ENCODE peak calls at places on chromosomes 13 and 19, in six cellular contexts. One of them, this sample, is unnamed.

GRCh38 chr13:35617420-35617819 is 140.9 kb upstream of the MAB21L1 start:
- DNase-seq in keratinocyte: no peak
- DNase-seq in pons: no peak
- DNase-seq in HuH-7: no peak
- DNase-seq in GM18507: no peak
- DNase-seq in bronchial epithelial cell: no peak
- DNase-seq in this sample: no peak

GRCh38 chr13:59915252-59915651 is 248.5 kb downstream of the DIAPH3 start:
- DNase-seq in GM18507: no peak
- DNase-seq in HuH-7: no peak
- DNase-seq in bronchial epithelial cell: no peak
- DNase-seq in keratinocyte: no peak
- DNase-seq in pons: no peak
- DNase-seq in this sample: no peak

GRCh38 chr19:1389033-1389940 is 5.6 kb downstream of the NDUFS7 start:
- DNase-seq in HuH-7: no peak
- DNase-seq in bronchial epithelial cell: no peak
- DNase-seq in pons: peak; percentile 89
- DNase-seq in GM18507: no peak
- DNase-seq in keratinocyte: no peak
- DNase-seq in this sample: no peak

GRCh38 chr13:75021151-75021550 is 460.8 kb downstream of the TBC1D4 start:
- DNase-seq in pons: no peak
- DNase-seq in bronchial epithelial cell: no peak
- DNase-seq in GM18507: no peak
- DNase-seq in HuH-7: no peak
- DNase-seq in keratinocyte: no peak
- DNase-seq in this sample: no peak

GRCh38 chr19:52742516-52742915 is 7.7 kb upstream of the ZNF611 start:
- DNase-seq in keratinocyte: no peak
- DNase-seq in HuH-7: no peak
- DNase-seq in bronchial epithelial cell: no peak
- DNase-seq in pons: no peak
- DNase-seq in GM18507: no peak
- DNase-seq in this sample: no peak

GRCh38 chr13:40787062-40787461 is 2.3 kb upstream of the SLC25A15 start:
- DNase-seq in bronchial epithelial cell: no peak
- DNase-seq in pons: no peak
- DNase-seq in HuH-7: no peak
- DNase-seq in GM18507: no peak
- DNase-seq in keratinocyte: no peak
- DNase-seq in this sample: no peak

GRCh38 chr13:49954674-49955455 is 18.7 kb upstream of the SPRYD7 start:
- DNase-seq in GM18507: no peak
- DNase-seq in pons: no peak
- DNase-seq in keratinocyte: no peak
- DNase-seq in bronchial epithelial cell: no peak
- DNase-seq in HuH-7: no peak
- DNase-seq in this sample: no peak

GRCh38 chr13:111519490-111520170 is 199.2 kb downstream of the TEX29 start:
- DNase-seq in keratinocyte: no peak
- DNase-seq in pons: no peak
- DNase-seq in GM18507: no peak
- DNase-seq in bronchial epithelial cell: no peak
- DNase-seq in HuH-7: no peak
- DNase-seq in this sample: no peak

GRCh38 chr19:13978306-13978705 is 26.0 kb downstream of the DCAF15 start:
- DNase-seq in pons: peak; percentile 53
- DNase-seq in GM18507: no peak
- DNase-seq in bronchial epithelial cell: peak; percentile 53
- DNase-seq in keratinocyte: no peak
- DNase-seq in HuH-7: no peak
- DNase-seq in this sample: no peak

GRCh38 chr13:57123660-57124059 is 17.1 kb upstream of the PRR20A start:
- DNase-seq in GM18507: no peak
- DNase-seq in pons: peak; percentile 15
- DNase-seq in bronchial epithelial cell: no peak
- DNase-seq in keratinocyte: no peak
- DNase-seq in HuH-7: no peak
- DNase-seq in this sample: no peak

GRCh38 chr13:93847162-93847561 is 620.6 kb downstream of the GPC6 start:
- DNase-seq in GM18507: no peak
- DNase-seq in bronchial epithelial cell: peak; percentile 72
- DNase-seq in keratinocyte: no peak
- DNase-seq in HuH-7: no peak
- DNase-seq in pons: no peak
- DNase-seq in this sample: no peak

GRCh38 chr19:19211499-19212432 is at the start of gene NCAN:
- DNase-seq in HuH-7: no peak
- DNase-seq in bronchial epithelial cell: no peak
- DNase-seq in GM18507: no peak
- DNase-seq in keratinocyte: no peak
- DNase-seq in pons: no peak
- DNase-seq in this sample: no peak

GRCh38 chr13:26487781-26488180 is 69.7 kb upstream of the WASF3 start:
- DNase-seq in pons: no peak
- DNase-seq in bronchial epithelial cell: no peak
- DNase-seq in HuH-7: no peak
- DNase-seq in GM18507: no peak
- DNase-seq in keratinocyte: no peak
- DNase-seq in this sample: no peak

GRCh38 chr13:106981050-106981449 is 413.1 kb upstream of the ARGLU1 start:
- DNase-seq in GM18507: no peak
- DNase-seq in pons: peak; percentile 22
- DNase-seq in HuH-7: no peak
- DNase-seq in keratinocyte: no peak
- DNase-seq in bronchial epithelial cell: no peak
- DNase-seq in this sample: no peak

GRCh38 chr19:32351807-32352630 is 6.6 kb downstream of the ZNF507 start:
- DNase-seq in keratinocyte: no peak
- DNase-seq in bronchial epithelial cell: peak; percentile 34
- DNase-seq in HuH-7: no peak
- DNase-seq in pons: no peak
- DNase-seq in GM18507: no peak
- DNase-seq in this sample: no peak

GRCh38 chr13:97583884-97584497 is 150.0 kb downstream of the RAP2A start:
- DNase-seq in keratinocyte: no peak
- DNase-seq in pons: no peak
- DNase-seq in HuH-7: no peak
- DNase-seq in GM18507: no peak
- DNase-seq in bronchial epithelial cell: no peak
- DNase-seq in this sample: no peak

GRCh38 chr13:25973576-25973975 is 78.2 kb downstream of the SHISA2 start:
- DNase-seq in keratinocyte: no peak
- DNase-seq in pons: no peak
- DNase-seq in GM18507: no peak
- DNase-seq in HuH-7: no peak
- DNase-seq in bronchial epithelial cell: no peak
- DNase-seq in this sample: no peak

GRCh38 chr19:4064551-4065260 is 2.0 kb downstream of the ZBTB7A start:
- DNase-seq in HuH-7: no peak
- DNase-seq in pons: peak; percentile 63
- DNase-seq in GM18507: no peak
- DNase-seq in bronchial epithelial cell: no peak
- DNase-seq in keratinocyte: no peak
- DNase-seq in this sample: no peak

GRCh38 chr19:54458648-54459281 is 4.8 kb downstream of the LENG9 start:
- DNase-seq in keratinocyte: no peak
- DNase-seq in pons: no peak
- DNase-seq in GM18507: no peak
- DNase-seq in bronchial epithelial cell: no peak
- DNase-seq in HuH-7: no peak
- DNase-seq in this sample: no peak

GRCh38 chr13:39419866-39420265 is 183.1 kb downstream of the LHFPL6 start:
- DNase-seq in pons: no peak
- DNase-seq in keratinocyte: no peak
- DNase-seq in bronchial epithelial cell: no peak
- DNase-seq in GM18507: no peak
- DNase-seq in HuH-7: no peak
- DNase-seq in this sample: no peak

GRCh38 chr13:35599385-35599784 is 122.9 kb upstream of the MAB21L1 start:
- DNase-seq in bronchial epithelial cell: peak; percentile 89
- DNase-seq in pons: no peak
- DNase-seq in GM18507: no peak
- DNase-seq in keratinocyte: no peak
- DNase-seq in HuH-7: no peak
- DNase-seq in this sample: no peak

GRCh38 chr19:49677232-49677881 is at the start of gene PRMT1:
- DNase-seq in HuH-7: no peak
- DNase-seq in bronchial epithelial cell: no peak
- DNase-seq in GM18507: no peak
- DNase-seq in pons: no peak
- DNase-seq in keratinocyte: no peak
- DNase-seq in this sample: no peak

GRCh38 chr19:45505151-45505995 is 1.9 kb upstream of the VASP start:
- DNase-seq in GM18507: no peak
- DNase-seq in bronchial epithelial cell: no peak
- DNase-seq in HuH-7: no peak
- DNase-seq in pons: no peak
- DNase-seq in keratinocyte: no peak
- DNase-seq in this sample: no peak

GRCh38 chr19:46678110-46678732 is 17.2 kb upstream of the DACT3 start:
- DNase-seq in HuH-7: no peak
- DNase-seq in GM18507: peak; percentile 48
- DNase-seq in bronchial epithelial cell: peak; percentile 14
- DNase-seq in keratinocyte: no peak
- DNase-seq in pons: no peak
- DNase-seq in this sample: no peak

GRCh38 chr13:40343550-40344269 is 322.7 kb downstream of the FOXO1 start:
- DNase-seq in GM18507: no peak
- DNase-seq in keratinocyte: no peak
- DNase-seq in pons: no peak
- DNase-seq in bronchial epithelial cell: no peak
- DNase-seq in HuH-7: no peak
- DNase-seq in this sample: no peak

GRCh38 chr13:38980628-38981078 is 10.0 kb downstream of the STOML3 start:
- DNase-seq in bronchial epithelial cell: no peak
- DNase-seq in pons: peak; percentile 4
- DNase-seq in HuH-7: no peak
- DNase-seq in keratinocyte: no peak
- DNase-seq in GM18507: no peak
- DNase-seq in this sample: no peak

GRCh38 chr19:18006895-18007604 is 920 bp upstream of the ARRDC2 start:
- DNase-seq in keratinocyte: no peak
- DNase-seq in bronchial epithelial cell: peak; percentile 62
- DNase-seq in HuH-7: peak; percentile 87
- DNase-seq in GM18507: peak; percentile 75
- DNase-seq in pons: peak; percentile 87
- DNase-seq in this sample: no peak

GRCh38 chr19:39677931-39678889 is 22.5 kb downstream of the LGALS16 start:
- DNase-seq in bronchial epithelial cell: peak; percentile 13
- DNase-seq in GM18507: no peak
- DNase-seq in HuH-7: peak; percentile 14
- DNase-seq in pons: no peak
- DNase-seq in keratinocyte: no peak
- DNase-seq in this sample: no peak

GRCh38 chr13:78326608-78327007 is 276.7 kb downstream of the POU4F1 start:
- DNase-seq in GM18507: no peak
- DNase-seq in bronchial epithelial cell: peak; percentile 54
- DNase-seq in keratinocyte: no peak
- DNase-seq in pons: peak; percentile 28
- DNase-seq in HuH-7: no peak
- DNase-seq in this sample: no peak

GRCh38 chr19:35031072-35031881 is 1.0 kb downstream of the SCN1B start:
- DNase-seq in bronchial epithelial cell: no peak
- DNase-seq in keratinocyte: no peak
- DNase-seq in HuH-7: peak; percentile 55
- DNase-seq in pons: no peak
- DNase-seq in GM18507: no peak
- DNase-seq in this sample: no peak

GRCh38 chr19:39846678-39847486 is 703 bp upstream of the FBL start:
- DNase-seq in keratinocyte: no peak
- DNase-seq in bronchial epithelial cell: no peak
- DNase-seq in GM18507: no peak
- DNase-seq in pons: no peak
- DNase-seq in HuH-7: no peak
- DNase-seq in this sample: no peak

GRCh38 chr19:5627395-5627904 is 4.6 kb downstream of the SAFB start:
- DNase-seq in pons: peak; percentile 74
- DNase-seq in HuH-7: no peak
- DNase-seq in GM18507: no peak
- DNase-seq in keratinocyte: no peak
- DNase-seq in bronchial epithelial cell: no peak
- DNase-seq in this sample: peak; percentile 48

GRCh38 chr19:3121396-3121795 is 14.4 kb upstream of the GNA15 start:
- DNase-seq in pons: no peak
- DNase-seq in keratinocyte: no peak
- DNase-seq in GM18507: no peak
- DNase-seq in bronchial epithelial cell: no peak
- DNase-seq in HuH-7: no peak
- DNase-seq in this sample: no peak

GRCh38 chr19:10468133-10468532 is 35.0 kb downstream of the KEAP1 start:
- DNase-seq in pons: no peak
- DNase-seq in HuH-7: no peak
- DNase-seq in GM18507: no peak
- DNase-seq in bronchial epithelial cell: no peak
- DNase-seq in keratinocyte: no peak
- DNase-seq in this sample: no peak

GRCh38 chr19:11530432-11530831 is 1.5 kb upstream of the ECSIT start:
- DNase-seq in pons: peak; percentile 95
- DNase-seq in bronchial epithelial cell: peak; percentile 76
- DNase-seq in GM18507: no peak
- DNase-seq in keratinocyte: peak; percentile 67
- DNase-seq in HuH-7: no peak
- DNase-seq in this sample: no peak

GRCh38 chr13:113933901-113934300 is 40.0 kb downstream of the C13orf46 start:
- DNase-seq in pons: no peak
- DNase-seq in keratinocyte: no peak
- DNase-seq in HuH-7: no peak
- DNase-seq in GM18507: no peak
- DNase-seq in bronchial epithelial cell: no peak
- DNase-seq in this sample: no peak

This sample was measured in GM12878.